ENCODE peak calls at places on chromosomes 4 and X, in ten cellular contexts. H is upper lobe of right lung, I is GM20000, F is GM12878, E is K562, A is thoracic aorta, V is suprapubic skin, K is BJ, S is A673, N is fibroblast of mammary gland. X is an unnamed sample.

GRCh38 chr4:175421506-175421905 is 390.6 kb downstream of the GPM6A start:
- DNase-seq in F (no peak), A (no peak), S (no peak), V (no peak), H (no peak), N (peak; percentile 65), E (no peak), K (no peak), I (no peak), X (no peak)

GRCh38 chr4:41209901-41210300 is 4.4 kb downstream of the APBB2 start:
- DNase-seq in N (no peak), K (no peak), F (no peak), I (no peak), H (no peak), A (no peak), S (no peak), E (no peak), V (no peak), X (no peak)

GRCh38 chr4:24328711-24329110 is 255.6 kb downstream of the DHX15 start:
- DNase-seq in E (no peak), H (no peak), S (no peak), K (no peak), N (no peak), V (no peak), F (no peak), A (no peak), I (no peak), X (no peak)

GRCh38 chr4:108058685-108059440 is 69.2 kb downstream of the HADH start:
- DNase-seq in I (no peak), F (no peak), V (no peak), K (peak; percentile 75), E (no peak), H (no peak), S (no peak), N (peak; percentile 56), A (no peak), X (no peak)

GRCh38 chr4:128284317-128284716 is 3.3 kb downstream of the PGRMC2 start:
- DNase-seq in I (no peak), K (no peak), N (no peak), V (no peak), S (no peak), A (no peak), F (no peak), H (no peak), E (no peak), X (no peak)

GRCh38 chrX:105837227-105837626 is 14.9 kb downstream of the NRK start:
- DNase-seq in N (peak; percentile 86), V (no peak), A (peak; percentile 68), S (no peak), E (no peak), F (no peak), K (no peak), I (no peak), H (no peak), X (no peak)

GRCh38 chrX:24245201-24245600 is 68.7 kb downstream of the SUPT20HL2 start:
- DNase-seq in H (no peak), N (peak; percentile 71), K (peak; percentile 27), F (no peak), I (no peak), V (no peak), A (no peak), E (no peak), S (peak; percentile 89), X (peak; percentile 52)

GRCh38 chr4:74331252-74331651 is 23.0 kb downstream of the EPGN start:
- DNase-seq in E (no peak), H (no peak), K (no peak), F (no peak), V (no peak), I (no peak), A (no peak), N (no peak), S (no peak), X (no peak)

GRCh38 chrX:110938977-110939732 is 143.5 kb upstream of the CHRDL1 start:
- DNase-seq in K (no peak), V (no peak), I (no peak), E (no peak), F (no peak), N (no peak), S (no peak), H (no peak), A (no peak), X (no peak)

GRCh38 chr4:139763205-139763604 is 97.6 kb downstream of the MGST2 start:
- DNase-seq in N (no peak), K (no peak), A (no peak), I (no peak), F (no peak), H (no peak), V (no peak), E (no peak), S (no peak), X (no peak)

GRCh38 chr4:184959309-184959708 is 59.0 kb upstream of the HELT start:
- DNase-seq in H (no peak), F (no peak), K (no peak), S (no peak), I (no peak), A (no peak), E (no peak), V (no peak), N (no peak), X (no peak)

GRCh38 chr4:7918981-7919380 is 20.7 kb downstream of the AFAP1 start:
- DNase-seq in N (no peak), I (no peak), F (no peak), H (no peak), A (no peak), E (no peak), V (no peak), S (no peak), K (no peak), X (no peak)
- TF ChIP-seq CTCF in N (no peak), I (no peak), F (no peak), H (no peak), A (no peak), E (no peak), V (no peak), S (no peak), K (no peak), X (no peak)

DNA sequence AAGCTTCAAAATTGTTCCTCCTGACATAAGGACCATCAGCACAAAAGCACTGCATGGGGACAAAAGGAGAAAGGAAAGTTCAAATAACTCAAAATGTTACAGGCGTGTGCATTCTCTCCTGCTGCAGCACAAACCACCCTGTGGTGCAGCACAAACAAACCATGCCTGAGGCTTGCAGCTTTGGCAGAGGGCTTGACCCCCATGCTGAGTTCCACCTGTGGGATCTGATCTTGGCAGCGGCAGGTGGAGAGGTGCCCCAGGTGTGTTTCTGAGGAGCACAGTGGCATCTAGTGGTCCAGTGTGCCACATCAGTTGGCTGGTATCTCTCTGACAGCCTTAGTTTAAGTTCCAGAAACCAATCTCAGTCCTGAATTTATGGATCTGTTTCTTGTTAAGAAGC is 164.6 kb downstream of the SOWAHB start:
- DNase-seq in N (no peak), H (no peak), K (no peak), A (no peak), I (no peak), V (no peak), E (no peak), F (no peak), S (no peak), X (no peak)
- TF ChIP-seq CTCF in N (peak; percentile 1), H (no peak), K (no peak), A (no peak), I (no peak), V (no peak), E (no peak), F (peak; percentile 24), S (no peak), X (no peak)

DNA sequence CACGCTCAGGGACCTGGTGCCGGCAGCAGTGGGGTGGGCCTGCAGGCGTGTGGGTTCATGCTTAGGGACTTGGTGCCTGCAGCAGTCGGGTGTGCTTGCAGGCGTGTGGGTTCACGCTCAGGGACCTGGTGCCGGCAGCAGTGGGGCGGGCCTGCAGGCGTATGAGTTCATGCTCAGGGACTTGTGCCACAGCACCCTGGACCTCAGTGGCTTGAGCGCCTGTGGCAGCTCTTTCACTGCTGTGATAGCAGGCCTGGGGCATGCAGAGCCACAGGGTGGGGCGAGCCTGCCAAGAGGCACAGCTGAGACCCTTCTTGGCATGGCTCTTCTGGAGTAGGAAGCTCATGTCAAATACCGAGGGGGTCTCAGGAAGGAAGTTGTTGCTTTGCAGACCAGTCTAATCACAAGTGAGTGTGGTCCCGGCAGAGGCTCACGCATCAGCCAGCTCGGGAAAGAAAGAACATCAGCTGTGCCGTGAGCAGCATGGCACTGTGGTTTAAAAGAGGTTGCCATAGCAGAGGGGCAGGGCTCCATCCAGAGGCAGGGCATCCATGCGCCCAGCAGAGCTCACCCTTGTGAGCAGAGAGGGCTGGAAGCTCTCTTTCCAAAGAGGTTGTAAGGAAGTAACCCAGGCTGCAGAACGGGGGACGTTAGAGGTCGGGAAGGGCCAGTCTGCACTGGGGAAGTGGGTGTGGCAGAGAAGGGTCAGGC is 21.0 kb downstream of the PIGG start:
- DNase-seq in H (no peak), S (no peak), K (no peak), E (no peak), V (no peak), N (no peak), F (no peak), A (no peak), I (no peak), X (no peak)
- TF ChIP-seq CTCF in H (no peak), S (no peak), K (no peak), E (no peak), V (no peak), N (no peak), F (no peak), A (no peak), I (no peak), X (no peak)

GRCh38 chrX:117996918-117997480 is 119.6 kb downstream of the KLHL13 start:
- DNase-seq in F (no peak), N (peak; percentile 11), I (peak; percentile 1), S (peak; percentile 57), E (no peak), V (no peak), H (no peak), K (no peak), A (no peak), X (no peak)
- TF ChIP-seq CTCF in F (peak; percentile 45), N (peak; percentile 48), I (no peak), S (peak; percentile 62), E (peak; percentile 22), V (no peak), H (no peak), K (peak; percentile 18), A (no peak), X (peak; percentile 49)

GRCh38 chrX:19659929-19660328 is 144.6 kb upstream of the MAP3K15 start:
- DNase-seq in H (no peak), E (no peak), S (peak; percentile 27), N (peak; percentile 37), I (no peak), V (no peak), F (no peak), K (no peak), A (no peak), X (no peak)
- TF ChIP-seq CTCF in H (no peak), E (peak; percentile 21), S (peak; percentile 26), N (peak; percentile 24), I (no peak), V (no peak), F (peak; percentile 24), K (no peak), A (no peak), X (no peak)

GRCh38 chrX:149282909-149283308 is 222.2 kb downstream of the IDS start:
- DNase-seq in I (no peak), K (no peak), S (no peak), E (no peak), H (no peak), V (no peak), A (no peak), N (no peak), F (no peak), X (no peak)
- TF ChIP-seq CTCF in I (no peak), K (no peak), S (no peak), E (no peak), H (no peak), V (no peak), A (no peak), N (no peak), F (no peak), X (no peak)